ENCODE peak calls at places on chromosomes 1 and 21, in four cellular contexts. One of them, this sample, is unnamed.
A peak's percentile ranks its signal among the peaks of the same experiment; 100 is the strongest.

GRCh38 chr1:225601902-225602589 is 50.9 kb downstream of the ENAH start:
- DNase-seq in PC-9: no peak
- DNase-seq in suprapubic skin: no peak
- DNase-seq in cardiac fibroblast: no peak
- DNase-seq in this sample: no peak

GRCh38 chr1:196997428-196997827 is 20.1 kb downstream of the CFHR5 start:
- DNase-seq in PC-9: no peak
- DNase-seq in suprapubic skin: no peak
- DNase-seq in cardiac fibroblast: peak; percentile 92
- DNase-seq in this sample: no peak

GRCh38 chr1:60655799-60656355 is 426.5 kb upstream of the NFIA start:
- DNase-seq in PC-9: no peak
- DNase-seq in suprapubic skin: no peak
- DNase-seq in cardiac fibroblast: no peak
- DNase-seq in this sample: no peak

GRCh38 chr1:63794927-63795326 is 21.1 kb downstream of the ROR1 start:
- DNase-seq in PC-9: peak; percentile 40
- DNase-seq in suprapubic skin: no peak
- DNase-seq in cardiac fibroblast: no peak
- DNase-seq in this sample: no peak

GRCh38 chr1:14897997-14898645 is 255.4 kb upstream of the TMEM51 start:
- DNase-seq in PC-9: no peak
- DNase-seq in suprapubic skin: no peak
- DNase-seq in cardiac fibroblast: no peak
- DNase-seq in this sample: no peak

GRCh38 chr1:234933475-234933874 is 195.2 kb downstream of the TOMM20 start:
- DNase-seq in PC-9: peak; percentile 69
- DNase-seq in suprapubic skin: peak; percentile 77
- DNase-seq in cardiac fibroblast: peak; percentile 73
- DNase-seq in this sample: no peak

GRCh38 chr1:88009916-88010315 is 674.2 kb upstream of the PKN2 start:
- DNase-seq in PC-9: peak; percentile 22
- DNase-seq in suprapubic skin: no peak
- DNase-seq in cardiac fibroblast: no peak
- DNase-seq in this sample: no peak

GRCh38 chr1:154819628-154820590 is 50.2 kb downstream of the KCNN3 start:
- DNase-seq in PC-9: no peak
- DNase-seq in suprapubic skin: no peak
- DNase-seq in cardiac fibroblast: peak; percentile 14
- DNase-seq in this sample: no peak

GRCh38 chr21:42269382-42269781 is 45.8 kb downstream of the TFF3 start:
- DNase-seq in PC-9: no peak
- DNase-seq in suprapubic skin: no peak
- DNase-seq in cardiac fibroblast: no peak
- DNase-seq in this sample: no peak

GRCh38 chr1:209168204-209168603 is 415.3 kb upstream of the CAMK1G start:
- DNase-seq in PC-9: no peak
- DNase-seq in suprapubic skin: no peak
- DNase-seq in cardiac fibroblast: no peak
- DNase-seq in this sample: no peak

GRCh38 chr1:197736689-197737088 is 38.6 kb downstream of the DENND1B start:
- DNase-seq in PC-9: peak; percentile 85
- DNase-seq in suprapubic skin: no peak
- DNase-seq in cardiac fibroblast: peak; percentile 88
- DNase-seq in this sample: no peak

GRCh38 chr1:155184835-155185782 is 11.5 kb downstream of the TRIM46 start:
- DNase-seq in PC-9: peak; percentile 41
- DNase-seq in suprapubic skin: no peak
- DNase-seq in cardiac fibroblast: no peak
- DNase-seq in this sample: peak; percentile 74

GRCh38 chr1:186420923-186421322 is 40.0 kb downstream of the PDC start:
- DNase-seq in PC-9: no peak
- DNase-seq in suprapubic skin: no peak
- DNase-seq in cardiac fibroblast: no peak
- DNase-seq in this sample: no peak

GRCh38 chr21:43854773-43855633 is 10.0 kb upstream of the AGPAT3 start:
- DNase-seq in PC-9: no peak
- DNase-seq in suprapubic skin: no peak
- DNase-seq in cardiac fibroblast: no peak
- DNase-seq in this sample: no peak

GRCh38 chr1:13950637-13951036 is 250.6 kb downstream of the PRDM2 start:
- DNase-seq in PC-9: no peak
- DNase-seq in suprapubic skin: no peak
- DNase-seq in cardiac fibroblast: no peak
- DNase-seq in this sample: no peak

GRCh38 chr21:28750565-28750964 is 242.1 kb downstream of the LTN1 start:
- DNase-seq in PC-9: no peak
- DNase-seq in suprapubic skin: no peak
- DNase-seq in cardiac fibroblast: no peak
- DNase-seq in this sample: no peak

GRCh38 chr1:205179842-205180241 is 31.7 kb downstream of the DSTYK start:
- DNase-seq in PC-9: no peak
- DNase-seq in suprapubic skin: no peak
- DNase-seq in cardiac fibroblast: peak; percentile 42
- DNase-seq in this sample: no peak

GRCh38 chr1:1068374-1069060 is 5.6 kb downstream of the RNF223 start:
- DNase-seq in PC-9: peak; percentile 65
- DNase-seq in suprapubic skin: no peak
- DNase-seq in cardiac fibroblast: no peak
- DNase-seq in this sample: no peak

GRCh38 chr1:84772428-84772943 is 82.2 kb upstream of the SSX2IP start:
- DNase-seq in PC-9: peak; percentile 53
- DNase-seq in suprapubic skin: no peak
- DNase-seq in cardiac fibroblast: peak; percentile 88
- DNase-seq in this sample: no peak

GRCh38 chr1:75731881-75732280 is 7.4 kb downstream of the ACADM start:
- DNase-seq in PC-9: no peak
- DNase-seq in suprapubic skin: no peak
- DNase-seq in cardiac fibroblast: peak; percentile 16
- DNase-seq in this sample: no peak

GRCh38 chr1:43914576-43915525 is 18.8 kb upstream of the ARTN start:
- DNase-seq in PC-9: no peak
- DNase-seq in suprapubic skin: no peak
- DNase-seq in cardiac fibroblast: no peak
- DNase-seq in this sample: no peak

GRCh38 chr1:246448373-246448772 is 58.7 kb downstream of the SMYD3 start:
- DNase-seq in PC-9: no peak
- DNase-seq in suprapubic skin: no peak
- DNase-seq in cardiac fibroblast: no peak
- DNase-seq in this sample: no peak

GRCh38 chr1:19454265-19455198 is 30.8 kb downstream of the CAPZB start:
- DNase-seq in PC-9: no peak
- DNase-seq in suprapubic skin: no peak
- DNase-seq in cardiac fibroblast: no peak
- DNase-seq in this sample: no peak

GRCh38 chr1:159211331-159212136 is 6.9 kb downstream of the ACKR1 start:
- DNase-seq in PC-9: no peak
- DNase-seq in suprapubic skin: no peak
- DNase-seq in cardiac fibroblast: peak; percentile 40
- DNase-seq in this sample: no peak

GRCh38 chr1:29254346-29254745 is 18.0 kb downstream of the PTPRU start:
- DNase-seq in PC-9: no peak
- DNase-seq in suprapubic skin: no peak
- DNase-seq in cardiac fibroblast: no peak
- DNase-seq in this sample: no peak

GRCh38 chr1:41343790-41344679 is 17.2 kb upstream of the FOXO6 start:
- DNase-seq in PC-9: peak; percentile 35
- DNase-seq in suprapubic skin: peak; percentile 59
- DNase-seq in cardiac fibroblast: no peak
- DNase-seq in this sample: peak; percentile 31

GRCh38 chr1:238624786-238625185 is 734.1 kb upstream of the ZP4 start:
- DNase-seq in PC-9: no peak
- DNase-seq in suprapubic skin: no peak
- DNase-seq in cardiac fibroblast: no peak
- DNase-seq in this sample: no peak

GRCh38 chr1:156794506-156795373 is 21.9 kb downstream of the SH2D2A start:
- DNase-seq in PC-9: no peak
- DNase-seq in suprapubic skin: no peak
- DNase-seq in cardiac fibroblast: no peak
- DNase-seq in this sample: no peak

GRCh38 chr1:156667610-156667967 is 9.6 kb downstream of the NES start:
- DNase-seq in PC-9: no peak
- DNase-seq in suprapubic skin: no peak
- DNase-seq in cardiac fibroblast: no peak
- DNase-seq in this sample: no peak

GRCh38 chr1:214505134-214505533 is 46.3 kb downstream of the PTPN14 start:
- DNase-seq in PC-9: no peak
- DNase-seq in suprapubic skin: no peak
- DNase-seq in cardiac fibroblast: no peak
- DNase-seq in this sample: no peak

DNA sequence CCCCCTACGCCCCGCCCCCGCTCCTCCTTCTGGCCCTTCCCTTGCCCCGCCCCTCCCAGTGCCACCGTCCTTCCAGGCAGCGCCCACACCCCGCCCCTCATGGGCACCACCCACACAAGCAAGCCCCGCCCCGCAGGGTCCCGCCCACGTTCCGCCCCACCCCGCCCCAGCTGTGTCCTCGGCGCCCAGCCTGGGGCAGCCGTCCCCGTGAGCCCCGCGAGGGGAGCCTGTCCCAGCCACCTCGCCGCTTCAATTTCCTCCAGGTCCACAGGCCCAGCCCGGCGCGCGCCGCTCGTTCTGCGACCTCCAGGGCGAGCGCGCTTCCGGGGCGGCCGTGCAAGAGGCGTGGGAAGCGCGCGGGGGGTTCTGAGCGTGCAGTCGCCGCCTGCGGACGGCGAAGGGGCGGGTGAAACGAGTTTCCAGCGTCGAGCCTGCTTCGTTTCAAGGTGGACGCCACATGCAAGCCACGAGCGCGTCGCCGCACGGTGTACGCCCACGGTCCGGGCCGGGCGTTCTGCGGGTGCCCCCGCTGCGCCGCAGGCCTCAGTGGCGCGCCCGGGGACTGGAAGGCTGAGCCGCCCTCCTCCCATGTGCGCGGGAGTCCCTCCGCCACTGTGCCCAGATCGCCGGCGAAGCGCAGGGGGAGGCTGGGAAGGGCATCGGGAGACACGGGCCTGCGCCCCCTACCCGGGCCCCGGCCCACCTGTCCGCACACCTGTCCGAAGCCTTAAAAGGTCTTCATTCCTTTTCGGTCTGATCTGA is 10.8 kb upstream of the FAAP20 start:
- DNase-seq in PC-9: peak; percentile 56
- DNase-seq in suprapubic skin: peak; percentile 99
- DNase-seq in cardiac fibroblast: peak; percentile 95
- DNase-seq in this sample: peak; percentile 97
- H3K4me3 ChIP-seq in PC-9: peak overlapping the region; percentile 60
- H3K4me3 ChIP-seq in suprapubic skin: peak overlapping the region; percentile 50
- H3K4me3 ChIP-seq in cardiac fibroblast: peak overlapping the region; percentile 15
- H3K4me3 ChIP-seq in this sample: peak overlapping the region; percentile 61

GRCh38 chr1:10723317-10723716 is 73.1 kb downstream of the CASZ1 start:
- DNase-seq in PC-9: no peak
- DNase-seq in suprapubic skin: no peak
- DNase-seq in cardiac fibroblast: no peak
- DNase-seq in this sample: no peak
- H3K4me3 ChIP-seq in PC-9: no peak overlapping the region
- H3K4me3 ChIP-seq in suprapubic skin: no peak overlapping the region
- H3K4me3 ChIP-seq in cardiac fibroblast: no peak overlapping the region
- H3K4me3 ChIP-seq in this sample: no peak overlapping the region

DNA sequence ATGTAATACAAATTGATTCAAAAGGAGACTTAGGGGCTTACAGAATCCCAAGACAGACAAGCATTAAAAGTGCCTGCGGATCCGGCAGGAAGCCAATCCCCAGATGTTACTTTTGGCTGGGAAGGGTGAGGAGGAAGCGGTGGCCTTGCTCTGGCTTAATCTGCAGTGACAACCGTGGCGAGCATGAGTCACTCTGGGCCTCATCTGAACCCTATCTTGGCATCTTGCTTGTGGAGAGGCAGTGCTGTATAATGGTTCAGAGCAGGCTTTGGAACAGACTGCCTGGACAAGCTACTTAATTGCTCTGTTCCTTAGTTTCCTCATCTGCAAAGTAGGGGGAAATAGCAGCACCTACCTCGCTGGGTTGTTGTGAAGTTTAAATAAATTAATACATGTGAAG is 74.1 kb downstream of the XCL2 start:
- DNase-seq in PC-9: no peak
- DNase-seq in suprapubic skin: peak; percentile 90
- DNase-seq in cardiac fibroblast: peak; percentile 60
- DNase-seq in this sample: peak; percentile 79
- H3K4me3 ChIP-seq in PC-9: no peak overlapping the region
- H3K4me3 ChIP-seq in suprapubic skin: no peak overlapping the region
- H3K4me3 ChIP-seq in cardiac fibroblast: no peak overlapping the region
- H3K4me3 ChIP-seq in this sample: no peak overlapping the region

GRCh38 chr1:78490861-78491310 is at the start of gene PTGFR:
- DNase-seq in PC-9: no peak
- DNase-seq in suprapubic skin: no peak
- DNase-seq in cardiac fibroblast: peak; percentile 49
- DNase-seq in this sample: no peak

GRCh38 chr1:78491311-78492071 is 717 bp downstream of the PTGFR start:
- DNase-seq in PC-9: no peak
- DNase-seq in suprapubic skin: peak; percentile 85
- DNase-seq in cardiac fibroblast: peak; percentile 51
- DNase-seq in this sample: no peak

GRCh38 chr1:78497196-78497595 is 6.4 kb downstream of the PTGFR start:
- DNase-seq in PC-9: no peak
- DNase-seq in suprapubic skin: no peak
- DNase-seq in cardiac fibroblast: no peak
- DNase-seq in this sample: no peak

GRCh38 chr1:78492376-78492950 is 1.7 kb downstream of the PTGFR start:
- DNase-seq in PC-9: no peak
- DNase-seq in suprapubic skin: no peak
- DNase-seq in cardiac fibroblast: peak; percentile 13
- DNase-seq in this sample: no peak

DNA sequence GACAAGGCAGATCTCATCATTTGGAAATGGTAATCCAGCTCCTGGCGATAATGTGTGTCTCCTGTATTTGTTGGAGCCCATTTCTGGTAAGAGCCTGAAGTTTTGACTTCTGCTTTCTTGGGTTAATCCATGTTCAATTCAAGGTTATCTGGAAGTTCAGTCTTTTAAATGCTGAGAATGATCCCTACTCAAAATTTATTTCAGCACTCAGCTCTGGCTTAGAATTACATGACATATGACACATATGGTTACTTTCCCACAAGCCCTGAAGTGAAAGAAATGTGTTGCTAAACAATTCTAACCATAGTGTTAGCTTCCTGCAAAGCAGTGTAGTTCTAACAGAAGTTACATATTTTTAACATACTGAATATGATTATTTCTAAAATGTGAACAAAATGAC is 2.7 kb downstream of the PTGFR start:
- DNase-seq in PC-9: no peak
- DNase-seq in suprapubic skin: no peak
- DNase-seq in cardiac fibroblast: peak; percentile 15
- DNase-seq in this sample: no peak
- H3K4me3 ChIP-seq in PC-9: no peak overlapping the region
- H3K4me3 ChIP-seq in suprapubic skin: peak overlapping the region; percentile 56
- H3K4me3 ChIP-seq in cardiac fibroblast: no peak overlapping the region
- H3K4me3 ChIP-seq in this sample: peak overlapping the region; percentile 35

DNA sequence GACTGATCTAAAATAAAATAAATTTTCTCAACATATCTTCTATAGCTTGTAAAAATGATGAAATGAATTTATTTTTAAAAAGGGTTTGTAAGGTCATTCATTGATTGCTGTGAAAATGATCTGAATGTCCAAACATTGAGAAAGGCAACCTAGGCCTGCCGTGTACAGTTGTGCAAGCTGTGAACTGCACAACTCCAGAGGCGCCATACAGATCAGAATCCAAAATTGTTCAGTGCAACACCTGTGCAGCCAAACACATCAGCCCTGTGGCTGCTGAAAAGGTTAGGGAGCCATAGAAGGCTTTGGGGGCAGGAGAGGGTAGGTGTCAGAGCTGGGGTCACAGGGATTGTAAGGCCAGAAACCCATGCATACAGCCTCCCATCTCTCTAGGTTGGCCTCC is 9.9 kb upstream of the ZC3H12A start:
- DNase-seq in PC-9: no peak
- DNase-seq in suprapubic skin: no peak
- DNase-seq in cardiac fibroblast: no peak
- DNase-seq in this sample: no peak
- H3K4me3 ChIP-seq in PC-9: no peak overlapping the region
- H3K4me3 ChIP-seq in suprapubic skin: no peak overlapping the region
- H3K4me3 ChIP-seq in cardiac fibroblast: no peak overlapping the region
- H3K4me3 ChIP-seq in this sample: no peak overlapping the region